ENCODE peak calls at places on chromosomes 3 and 15, in six cellular contexts. One of them, this sample, is unnamed.

GRCh38 chr3:66416556-66417304 is 84.1 kb downstream of the LRIG1 start:
- DNase-seq in HCEC 1CT: no peak
- DNase-seq in D721Med: no peak
- DNase-seq in AG20443: no peak
- DNase-seq in cardiac fibroblast: peak; percentile 28
- DNase-seq in ovary: no peak
- DNase-seq in this sample: no peak

GRCh38 chr3:102102394-102102793 is 253.1 kb downstream of the NFKBIZ start:
- DNase-seq in D721Med: no peak
- DNase-seq in cardiac fibroblast: no peak
- DNase-seq in HCEC 1CT: no peak
- DNase-seq in ovary: no peak
- DNase-seq in AG20443: no peak
- DNase-seq in this sample: no peak

GRCh38 chr3:153856932-153857331 is 264.3 kb upstream of the ARHGEF26 start:
- DNase-seq in D721Med: no peak
- DNase-seq in AG20443: no peak
- DNase-seq in HCEC 1CT: no peak
- DNase-seq in ovary: no peak
- DNase-seq in cardiac fibroblast: no peak
- DNase-seq in this sample: no peak

GRCh38 chr15:75732809-75733451 is 20.3 kb upstream of the CSPG4 start:
- DNase-seq in ovary: peak; percentile 74
- DNase-seq in HCEC 1CT: peak; percentile 58
- DNase-seq in D721Med: peak; percentile 73
- DNase-seq in cardiac fibroblast: peak; percentile 76
- DNase-seq in AG20443: peak; percentile 74
- DNase-seq in this sample: no peak

GRCh38 chr15:25173241-25174028 is 218.6 kb downstream of the SNRPN start:
- DNase-seq in AG20443: no peak
- DNase-seq in D721Med: no peak
- DNase-seq in cardiac fibroblast: no peak
- DNase-seq in HCEC 1CT: no peak
- DNase-seq in ovary: peak; percentile 1
- DNase-seq in this sample: no peak

GRCh38 chr15:70053006-70053702 is 44.6 kb downstream of the TLE3 start:
- DNase-seq in AG20443: no peak
- DNase-seq in HCEC 1CT: no peak
- DNase-seq in ovary: peak; percentile 16
- DNase-seq in D721Med: no peak
- DNase-seq in cardiac fibroblast: no peak
- DNase-seq in this sample: no peak

GRCh38 chr3:164393171-164393570 is 685.1 kb downstream of the SI start:
- DNase-seq in HCEC 1CT: no peak
- DNase-seq in cardiac fibroblast: no peak
- DNase-seq in D721Med: no peak
- DNase-seq in AG20443: no peak
- DNase-seq in ovary: no peak
- DNase-seq in this sample: no peak

GRCh38 chr15:64521726-64522164 is 61.4 kb downstream of the ZNF609 start:
- DNase-seq in cardiac fibroblast: peak; percentile 82
- DNase-seq in ovary: no peak
- DNase-seq in HCEC 1CT: no peak
- DNase-seq in D721Med: no peak
- DNase-seq in AG20443: peak; percentile 40
- DNase-seq in this sample: peak; percentile 16

GRCh38 chr15:95596487-95596886 is 734.0 kb upstream of the NR2F2 start:
- DNase-seq in AG20443: no peak
- DNase-seq in D721Med: no peak
- DNase-seq in ovary: peak; percentile 32
- DNase-seq in cardiac fibroblast: no peak
- DNase-seq in HCEC 1CT: no peak
- DNase-seq in this sample: no peak

This sample was measured in AG09309.